ENCODE peak calls at places on chromosomes 1 and 21, in six cellular contexts. Z is stimulated activated CD8-positive, alpha-beta memory T cell treated with anti-CD3 and anti-CD28 coated beads, Interleukin-2, amount 100 ng/mL, for 1 hour; O is T-helper 1 cell; M is CD8-positive, alpha-beta memory T cell; D is NCI-H1105; R is activated T-cell treated with anti-CD3 and anti-CD28 coated beads, Interleukin-2, amount 50 U/mL, for 4 hours. G is an unnamed sample.

GRCh38 chr21:46135782-46136181 is 19.6 kb downstream of the FTCD start:
- DNase-seq in Z (no peak), O (no peak), M (no peak), D (no peak), R (no peak), G (peak; percentile 24)

GRCh38 chr1:21496886-21497285 is 12.3 kb upstream of the ALPL start:
- DNase-seq in Z (no peak), O (no peak), M (no peak), D (no peak), R (no peak), G (no peak)

GRCh38 chr21:16084776-16085364 is 355.1 kb downstream of the USP25 start:
- DNase-seq in Z (no peak), O (no peak), M (no peak), D (no peak), R (no peak), G (no peak)

GRCh38 chr21:45142469-45142868 is 68.1 kb downstream of the ADARB1 start:
- DNase-seq in Z (no peak), O (no peak), M (no peak), D (no peak), R (no peak), G (no peak)

GRCh38 chr1:1132928-1133750 is 17.2 kb upstream of the C1orf159 start:
- DNase-seq in Z (no peak), O (no peak), M (no peak), D (no peak), R (no peak), G (no peak)

GRCh38 chr21:31564439-31564838 is 95.1 kb upstream of the SOD1 start:
- DNase-seq in Z (no peak), O (no peak), M (no peak), D (no peak), R (no peak), G (no peak)

GRCh38 chr1:170355267-170355801 is 176.6 kb upstream of the GORAB start:
- DNase-seq in Z (no peak), O (no peak), M (no peak), D (no peak), R (no peak), G (no peak)

GRCh38 chr1:198970919-198971318 is 332.1 kb downstream of the PTPRC start:
- DNase-seq in Z (no peak), O (no peak), M (no peak), D (no peak), R (no peak), G (peak; percentile 95)

GRCh38 chr1:6473156-6473555 is 7.2 kb upstream of the TNFRSF25 start:
- DNase-seq in Z (no peak), O (no peak), M (no peak), D (no peak), R (no peak), G (no peak)

GRCh38 chr1:161033751-161034150 is 5.0 kb downstream of the TSTD1 start:
- DNase-seq in Z (no peak), O (no peak), M (no peak), D (no peak), R (no peak), G (peak; percentile 23)

GRCh38 chr1:61539720-61540462 is 185.1 kb downstream of the TM2D1 start:
- DNase-seq in Z (no peak), O (no peak), M (no peak), D (no peak), R (no peak), G (no peak)

GRCh38 chr1:67883069-67883468 is 49.8 kb upstream of the GNG12 start:
- DNase-seq in Z (no peak), O (no peak), M (no peak), D (no peak), R (no peak), G (no peak)

GRCh38 chr1:22508329-22508728 is 55.0 kb upstream of the EPHA8 start:
- DNase-seq in Z (no peak), O (no peak), M (no peak), D (peak; percentile 27), R (no peak), G (peak; percentile 58)

GRCh38 chr1:214573386-214574358 is 22.3 kb upstream of the PTPN14 start:
- DNase-seq in Z (no peak), O (no peak), M (no peak), D (no peak), R (no peak), G (no peak)

GRCh38 chr1:226640288-226640687 is 91.7 kb downstream of the STUM start:
- DNase-seq in Z (no peak), O (no peak), M (no peak), D (no peak), R (no peak), G (no peak)

GRCh38 chr1:163093579-163093978 is 24.4 kb downstream of the RGS4 start:
- DNase-seq in Z (no peak), O (no peak), M (no peak), D (no peak), R (no peak), G (peak; percentile 61)

GRCh38 chr1:64235910-64236309 is 32.5 kb downstream of the UBE2U start:
- DNase-seq in Z (no peak), O (no peak), M (no peak), D (no peak), R (no peak), G (no peak)

GRCh38 chr1:236240690-236241089 is 41.1 kb downstream of the ERO1B start:
- DNase-seq in Z (no peak), O (no peak), M (no peak), D (no peak), R (no peak), G (no peak)

GRCh38 chr1:66256629-66257575 is 277.1 kb upstream of the SGIP1 start:
- DNase-seq in Z (no peak), O (no peak), M (no peak), D (no peak), R (no peak), G (no peak)

GRCh38 chr1:168179411-168180147 is 817 bp downstream of the TIPRL start:
- DNase-seq in Z (no peak), O (no peak), M (no peak), D (no peak), R (no peak), G (peak; percentile 56)

GRCh38 chr1:205430631-205431305 is 8.9 kb upstream of the LEMD1 start:
- DNase-seq in Z (peak; percentile 9), O (peak; percentile 45), M (peak; percentile 47), D (peak; percentile 34), R (peak; percentile 47), G (no peak)

GRCh38 chr1:87463917-87464565 is 135.4 kb downstream of the LMO4 start:
- DNase-seq in Z (no peak), O (no peak), M (no peak), D (no peak), R (no peak), G (peak; percentile 2)

GRCh38 chr1:61973100-61973837 is 221.4 kb upstream of the L1TD1 start:
- DNase-seq in Z (no peak), O (no peak), M (no peak), D (no peak), R (no peak), G (no peak)

GRCh38 chr1:83889707-83890106 is 109.2 kb downstream of the TTLL7 start:
- DNase-seq in Z (no peak), O (no peak), M (no peak), D (no peak), R (no peak), G (no peak)

GRCh38 chr1:111880866-111881837 is 108.3 kb downstream of the KCND3 start:
- DNase-seq in Z (no peak), O (no peak), M (no peak), D (peak; percentile 92), R (no peak), G (peak; percentile 60)

GRCh38 chr1:4636644-4637380 is 17.6 kb upstream of the AJAP1 start:
- DNase-seq in Z (no peak), O (no peak), M (no peak), D (no peak), R (no peak), G (no peak)